ENCODE peak calls at places on chromosomes 16 and 17, in eight cellular contexts. N is gastrocnemius medialis, B is tibial artery, E is OCI-LY7, L is kidney, Y is ovary, D is A673, F is tibial nerve. H is an unnamed sample. For H3K4me1, the result is how much of the 10 kb centered on the place peaks cover.

GRCh38 chr17:81406117-81406953 is 11.1 kb downstream of the BAHCC1 start:
- DNase-seq in N (no peak), B (no peak), E (no peak), L (no peak), Y (no peak), D (peak), F (no peak), H (peak)

GRCh38 chr17:55699178-55699865 is 23.3 kb downstream of the TMEM100 start:
- DNase-seq in N (no peak), B (no peak), E (no peak), L (no peak), Y (no peak), D (no peak), F (no peak), H (no peak)

GRCh38 chr17:27462149-27462548 is 5.9 kb downstream of the KSR1 start:
- DNase-seq in N (no peak), B (no peak), E (no peak), L (no peak), Y (no peak), D (no peak), F (no peak), H (no peak)

GRCh38 chr17:39608142-39608541 is 422 bp upstream of the NEUROD2 start:
- DNase-seq in N (no peak), B (no peak), E (no peak), L (no peak), Y (no peak), D (no peak), F (no peak), H (no peak)

GRCh38 chr17:3558603-3559269 is 1.1 kb upstream of the TRPV3 start:
- DNase-seq in N (peak), B (no peak), E (peak), L (peak), Y (no peak), D (no peak), F (no peak), H (no peak)

GRCh38 chr16:84380405-84380804 is 12.1 kb downstream of the ATP2C2 start:
- DNase-seq in N (no peak), B (peak), E (peak), L (peak), Y (no peak), D (no peak), F (no peak), H (no peak)

GRCh38 chr17:3732171-3732570 is 8.5 kb downstream of the HASPIN start:
- DNase-seq in N (no peak), B (no peak), E (peak), L (peak), Y (no peak), D (no peak), F (no peak), H (no peak)

GRCh38 chr17:14745122-14745521 is 444.2 kb downstream of the HS3ST3B1 start:
- DNase-seq in N (no peak), B (no peak), E (no peak), L (no peak), Y (no peak), D (no peak), F (no peak), H (no peak)

GRCh38 chr16:17270683-17271109 is 200.1 kb downstream of the XYLT1 start:
- DNase-seq in N (no peak), B (no peak), E (no peak), L (no peak), Y (peak), D (no peak), F (no peak), H (no peak)

GRCh38 chr17:77098884-77099545 is 41.8 kb upstream of the SEC14L1 start:
- DNase-seq in N (peak), B (peak), E (no peak), L (no peak), Y (no peak), D (peak), F (no peak), H (peak)

GRCh38 chr16:81499576-81500380 is 55.2 kb downstream of the CMIP start:
- DNase-seq in N (no peak), B (no peak), E (no peak), L (peak), Y (no peak), D (peak), F (no peak), H (no peak)

GRCh38 chr17:48564200-48565023 is 13.7 kb downstream of the HOXB4 start:
- DNase-seq in N (no peak), B (no peak), E (no peak), L (peak), Y (no peak), D (peak), F (no peak), H (no peak)

GRCh38 chr17:66538776-66539175 is 236.4 kb downstream of the PRKCA start:
- DNase-seq in N (no peak), B (no peak), E (no peak), L (no peak), Y (no peak), D (no peak), F (no peak), H (no peak)

GRCh38 chr17:42653179-42654124 is 5.6 kb upstream of the TUBG2 start:
- DNase-seq in N (peak), B (peak), E (no peak), L (peak), Y (peak), D (peak), F (peak), H (peak)

GRCh38 chr16:66705790-66706505 is 9.4 kb upstream of the CMTM4 start:
- DNase-seq in N (peak), B (peak), E (no peak), L (peak), Y (no peak), D (no peak), F (peak), H (peak)

GRCh38 chr16:797120-797420 is 3.5 kb downstream of the GNG13 start:
- DNase-seq in N (no peak), B (no peak), E (peak), L (no peak), Y (no peak), D (no peak), F (no peak), H (no peak)

GRCh38 chr16:67641779-67642708 is 2.9 kb upstream of the CARMIL2 start:
- DNase-seq in N (peak), B (peak), E (no peak), L (no peak), Y (no peak), D (no peak), F (no peak), H (no peak)

GRCh38 chr17:10081571-10082169 is 116.7 kb downstream of the GAS7 start:
- DNase-seq in N (no peak), B (peak), E (no peak), L (no peak), Y (no peak), D (no peak), F (no peak), H (no peak)

GRCh38 chr16:86421995-86422394 is 88.3 kb upstream of the FOXF1 start:
- DNase-seq in N (no peak), B (no peak), E (no peak), L (no peak), Y (no peak), D (no peak), F (no peak), H (no peak)

GRCh38 chr17:46795379-46795952 is 23.0 kb downstream of the WNT3 start:
- DNase-seq in N (no peak), B (no peak), E (no peak), L (no peak), Y (no peak), D (peak), F (no peak), H (no peak)

GRCh38 chr16:1790261-1790610 is 3.3 kb downstream of the IGFALS start:
- DNase-seq in N (no peak), B (no peak), E (no peak), L (no peak), Y (no peak), D (no peak), F (no peak), H (no peak)

DNA sequence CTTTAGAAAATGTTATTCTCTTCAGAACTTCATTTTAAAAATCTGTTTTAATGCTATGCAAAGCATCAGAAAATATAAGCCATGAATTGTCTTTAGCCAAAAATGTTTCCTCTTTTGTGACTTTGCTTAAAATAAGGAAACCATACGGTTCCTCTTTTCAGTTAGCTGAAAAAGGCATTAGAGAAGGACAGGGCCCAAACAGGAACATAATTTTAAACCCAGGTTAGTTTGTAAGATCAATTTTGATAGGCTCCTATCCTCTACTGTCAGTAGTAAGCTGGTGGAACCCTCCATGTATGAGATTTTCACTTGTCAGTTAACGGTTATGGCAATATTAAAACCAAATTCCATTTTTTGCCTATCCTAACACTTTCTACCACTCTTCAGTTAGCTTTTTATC is 4.3 kb downstream of the EVI2B start:
- DNase-seq in N (no peak), B (no peak), E (peak), L (no peak), Y (no peak), D (no peak), F (no peak), H (no peak)
- H3K4me3 ChIP-seq in N (no peak), B (no peak), E (peak), L (no peak), Y (no peak), D (no peak), F (no peak), H (no peak)

DNA sequence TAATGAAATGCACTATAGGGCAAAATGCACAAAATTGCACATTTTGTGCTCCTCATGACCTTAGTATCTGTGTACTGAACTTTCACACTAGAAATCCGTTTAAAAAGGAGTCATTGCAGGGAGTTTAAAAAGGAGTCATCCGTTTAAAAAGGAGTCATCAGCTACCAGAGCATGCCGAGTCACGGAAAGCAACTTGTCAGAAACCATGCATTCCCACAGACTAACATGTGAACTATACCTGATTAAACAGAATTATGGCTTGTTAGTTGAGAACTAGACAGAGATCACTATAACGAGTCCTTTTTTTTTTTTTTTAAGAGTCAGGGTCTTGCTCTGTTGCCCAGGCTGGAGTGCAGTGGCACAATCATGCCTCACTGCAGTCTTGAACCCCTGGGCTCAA is 35.9 kb downstream of the SLC6A4 start:
- DNase-seq in N (no peak), B (no peak), E (no peak), L (no peak), Y (no peak), D (no peak), F (no peak), H (no peak)
- H3K4me1 ChIP-seq in N (under half), B (under half), E (under half), L (under half), Y (under half), D (under half), F (under half), H (under half)

GRCh38 chr16:3364774-3365427 is 9.2 kb downstream of the OR2C1 start:
- DNase-seq in N (peak), B (peak), E (no peak), L (peak), Y (peak), D (peak), F (peak), H (peak)
- H3K4me3 ChIP-seq in N (peak), B (peak), E (no peak), L (peak), Y (peak), D (peak), F (peak), H (peak)

DNA sequence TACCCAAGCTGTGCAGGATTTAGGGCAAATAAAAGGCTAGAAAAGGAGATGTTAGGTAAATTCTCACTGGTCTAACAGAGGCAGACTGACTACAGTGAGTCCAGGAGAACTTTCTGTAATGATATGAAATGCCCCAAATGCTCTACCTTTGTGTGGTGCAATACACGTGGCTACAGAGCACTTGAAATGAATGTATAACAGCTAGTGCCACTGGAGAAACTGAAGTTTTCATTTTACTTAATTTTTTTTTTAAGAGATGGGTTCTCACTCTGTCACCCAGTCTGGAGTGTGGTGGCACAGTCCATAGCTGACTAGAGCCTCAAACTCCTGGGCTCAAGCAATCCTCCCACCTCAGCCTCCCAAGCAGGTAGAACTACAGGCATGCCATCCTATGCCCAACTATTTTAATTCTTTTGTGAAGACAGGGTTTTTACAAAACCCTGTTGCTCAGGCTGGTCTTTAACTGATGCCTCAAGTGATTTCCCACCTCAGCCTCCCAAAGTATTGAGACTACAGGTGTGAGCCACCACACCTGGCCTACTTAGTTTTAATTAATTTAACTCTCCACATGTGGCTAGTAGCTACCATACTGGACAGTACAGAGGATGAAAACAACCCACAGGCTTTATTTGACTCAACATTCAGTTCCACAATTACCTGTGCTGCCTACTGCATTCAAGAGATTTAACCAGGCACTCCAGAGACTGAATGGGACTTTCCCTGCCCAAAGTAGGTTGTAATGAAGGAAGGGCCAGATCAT is 84.8 kb upstream of the PLEKHM1 start:
- DNase-seq in N (no peak), B (no peak), E (no peak), L (no peak), Y (no peak), D (no peak), F (no peak), H (no peak)
- H3K4me1 ChIP-seq in N (under half), B (under half), E (under half), L (under half), Y (under half), D (under half), F (under half), H (under half)

DNA sequence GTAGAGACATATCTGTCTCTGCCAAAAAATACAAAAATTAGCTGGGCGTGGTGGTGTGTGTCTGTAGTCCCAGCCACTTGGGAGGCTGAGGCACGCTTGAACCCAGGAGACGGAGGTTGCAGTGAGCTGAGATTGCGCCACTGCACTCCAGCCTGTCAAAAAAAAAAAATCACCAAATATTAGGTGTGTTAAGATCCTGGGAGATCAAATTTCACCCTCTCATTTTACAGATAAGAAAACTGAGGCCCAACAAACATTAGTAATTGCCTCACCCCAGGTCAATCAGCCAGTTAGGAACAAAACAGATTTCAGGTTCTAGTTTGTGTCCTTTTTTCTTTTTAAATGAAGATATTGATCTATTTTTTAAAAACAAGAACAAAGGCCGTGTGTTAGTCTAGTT is 116.7 kb downstream of the MSI2 start:
- DNase-seq in N (no peak), B (no peak), E (no peak), L (no peak), Y (no peak), D (no peak), F (no peak), H (no peak)
- H3K4me3 ChIP-seq in N (no peak), B (no peak), E (no peak), L (no peak), Y (no peak), D (no peak), F (no peak), H (no peak)

GRCh38 chr17:37770631-37771518 is 26.0 kb upstream of the HNF1B start:
- DNase-seq in N (no peak), B (no peak), E (peak), L (no peak), Y (no peak), D (peak), F (no peak), H (no peak)
- H3K4me1 ChIP-seq in N (under half), B (under half), E (under half), L (under half), Y (under half), D (under half), F (under half), H (under half)

GRCh38 chr17:75872434-75873351 is 5.7 kb downstream of the TRIM47 start:
- DNase-seq in N (peak), B (peak), E (no peak), L (peak), Y (peak), D (no peak), F (peak), H (peak)
- H3K4me3 ChIP-seq in N (no peak), B (no peak), E (no peak), L (no peak), Y (no peak), D (no peak), F (no peak), H (no peak)

GRCh38 chr16:3819175-3819527 is 61.4 kb downstream of the CREBBP start:
- DNase-seq in N (no peak), B (no peak), E (no peak), L (no peak), Y (no peak), D (no peak), F (no peak), H (no peak)
- H3K4me1 ChIP-seq in N (half or more), B (half or more), E (under half), L (under half), Y (under half), D (under half), F (under half), H (under half)